ENCODE peak calls at places on chromosomes 11 and 22, in nine cellular contexts. H, G, W, F, N, A, L, M and Q are unnamed samples.

GRCh38 chr11:75428301-75428724 is 4.7 kb downstream of the KLHL35 start:
- DNase-seq in L (peak), M (peak), G (peak), H (peak), W (peak), N (peak), A (no peak), F (peak), Q (no peak)

GRCh38 chr11:119157088-119157487 is 8.2 kb downstream of the ABCG4 start:
- DNase-seq in F (no peak), L (no peak), N (no peak), W (no peak), A (no peak), G (no peak), H (no peak), M (no peak), Q (no peak)

GRCh38 chr11:2474059-2474901 is 29.5 kb downstream of the KCNQ1 start:
- DNase-seq in L (no peak), M (no peak), G (no peak), A (no peak), N (no peak), W (no peak), F (peak), H (no peak), Q (no peak)

GRCh38 chr22:23227380-23227779 is 47.1 kb downstream of the BCR start:
- DNase-seq in L (no peak), N (no peak), A (no peak), H (no peak), M (no peak), G (no peak), W (no peak), F (no peak), Q (no peak)

GRCh38 chr11:121452609-121453150 is at the start of gene SORL1-AS1:
- DNase-seq in G (no peak), H (no peak), N (no peak), F (no peak), W (no peak), A (peak), L (peak), M (no peak), Q (no peak)

GRCh38 chr11:104163100-104164027 is 583 bp downstream of the PDGFD start:
- DNase-seq in H (peak), W (peak), L (peak), N (peak), G (peak), M (peak), A (peak), F (no peak), Q (peak)

GRCh38 chr22:44634426-44635321 is 67.3 kb upstream of the PRR5 start:
- DNase-seq in G (no peak), A (no peak), M (no peak), W (no peak), L (no peak), H (no peak), F (no peak), N (no peak), Q (no peak)

GRCh38 chr11:120219935-120220746 is 9.3 kb downstream of the OAF start:
- DNase-seq in H (no peak), F (no peak), M (no peak), N (no peak), L (no peak), G (no peak), A (no peak), W (no peak), Q (no peak)

GRCh38 chr11:60953781-60954180 is 1.8 kb upstream of the SLC15A3 start:
- DNase-seq in N (peak), L (peak), F (no peak), G (no peak), H (peak), M (no peak), A (no peak), W (peak), Q (no peak)

GRCh38 chr22:48840112-48840949 is 987.3 kb downstream of the BRD1 start:
- DNase-seq in H (no peak), L (no peak), N (no peak), G (no peak), F (peak), W (no peak), M (no peak), A (no peak), Q (no peak)

GRCh38 chr11:32302826-32303225 is 132.5 kb downstream of the WT1 start:
- DNase-seq in H (no peak), W (no peak), A (no peak), G (no peak), N (no peak), L (no peak), M (no peak), F (no peak), Q (no peak)

DNA sequence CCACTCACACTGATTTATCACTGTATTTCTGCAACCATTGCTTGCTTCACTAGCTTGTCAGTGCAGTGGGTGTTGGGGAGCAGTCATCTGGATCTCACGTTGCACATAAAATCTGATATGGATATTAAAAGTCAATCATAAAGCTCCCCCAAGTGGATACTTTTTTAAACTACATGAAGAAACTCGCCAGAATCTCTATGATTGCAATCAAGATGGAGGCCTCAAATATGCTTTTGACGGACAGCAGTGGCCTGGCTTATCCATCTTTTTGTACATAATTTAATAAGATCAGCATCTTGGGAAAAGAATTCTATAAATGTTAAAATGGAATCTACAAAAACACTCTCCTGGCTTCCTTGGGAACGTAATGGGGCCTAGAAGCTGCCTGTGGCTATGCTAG is 137.7 kb downstream of the WT1 start:
- DNase-seq in A (peak), L (peak), N (peak), F (no peak), G (peak), H (peak), W (peak), M (no peak), Q (no peak)
- TF ChIP-seq CTCF in A (peak), L (peak), N (peak), F (peak), G (peak), H (peak), W (peak), M (no peak), Q (peak)

GRCh38 chr11:116840224-116840745 is 2.9 kb upstream of the APOA1 start:
- DNase-seq in H (peak), N (peak), F (no peak), G (peak), M (no peak), W (peak), A (no peak), L (peak), Q (no peak)
- TF ChIP-seq CTCF in H (peak), N (peak), F (peak), G (peak), M (no peak), W (peak), A (no peak), L (no peak), Q (no peak)

DNA sequence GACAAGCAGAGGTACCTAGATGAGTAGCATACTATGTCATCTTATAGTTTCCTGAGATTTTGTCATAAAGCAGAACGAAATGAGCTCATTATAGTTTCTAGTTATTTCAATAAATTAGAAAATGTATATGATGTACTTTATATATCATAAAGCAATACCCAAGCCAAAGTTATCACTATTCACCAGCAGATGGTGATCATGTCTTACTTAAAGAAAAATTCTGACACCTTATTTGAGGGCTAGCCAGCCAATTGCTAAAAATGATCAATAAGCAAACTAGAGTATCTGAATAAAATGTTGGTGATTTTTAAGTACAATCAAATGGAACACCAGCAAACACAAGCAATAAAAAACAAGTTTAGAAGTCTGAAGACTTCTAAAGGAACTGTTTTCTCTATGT is 44.1 kb downstream of the RSF1 start:
- DNase-seq in L (peak), F (no peak), H (peak), G (peak), M (no peak), A (no peak), W (peak), N (no peak), Q (no peak)
- TF ChIP-seq CTCF in L (peak), F (peak), H (peak), G (peak), M (no peak), A (peak), W (peak), N (peak), Q (no peak)

DNA sequence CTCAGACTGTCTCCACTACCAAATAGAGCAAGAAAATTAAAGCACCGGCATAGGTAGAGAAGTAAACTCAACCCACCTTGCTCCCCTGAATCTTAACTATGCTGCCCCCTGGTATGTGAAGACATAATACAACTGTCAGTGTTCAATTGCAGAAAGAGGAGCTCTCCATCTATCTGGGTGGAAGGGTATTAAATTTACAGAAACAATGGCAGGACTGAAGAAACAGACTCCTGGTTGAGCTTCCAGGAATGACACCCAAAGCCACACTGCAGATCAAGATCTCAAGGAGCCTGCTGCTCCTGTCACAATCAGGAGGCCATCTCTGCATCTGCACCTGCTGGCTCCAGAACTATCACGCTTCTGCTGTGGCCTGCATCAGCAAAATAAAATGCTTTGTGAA is 132.1 kb upstream of the BMAL1 start:
- DNase-seq in W (no peak), N (no peak), M (no peak), F (no peak), L (no peak), G (no peak), A (no peak), H (no peak), Q (no peak)
- TF ChIP-seq CTCF in W (no peak), N (no peak), M (no peak), F (no peak), L (no peak), G (no peak), A (no peak), H (no peak), Q (no peak)

GRCh38 chr11:130817608-130817944 is 98.7 kb downstream of the SNX19 start:
- DNase-seq in M (no peak), W (peak), F (no peak), H (peak), A (no peak), N (peak), L (peak), G (peak), Q (no peak)

GRCh38 chr11:130816941-130817607 is 99.2 kb downstream of the SNX19 start:
- DNase-seq in N (peak), G (no peak), F (no peak), A (no peak), M (no peak), W (no peak), L (no peak), H (no peak), Q (no peak)

GRCh38 chr11:130815074-130815802 is 101.0 kb downstream of the SNX19 start:
- DNase-seq in N (no peak), F (no peak), H (no peak), G (no peak), A (no peak), M (no peak), W (no peak), L (no peak), Q (no peak)

GRCh38 chr11:130815921-130816320 is 100.4 kb downstream of the SNX19 start:
- DNase-seq in N (no peak), A (no peak), G (no peak), H (no peak), M (no peak), L (no peak), W (no peak), F (no peak), Q (no peak)

DNA sequence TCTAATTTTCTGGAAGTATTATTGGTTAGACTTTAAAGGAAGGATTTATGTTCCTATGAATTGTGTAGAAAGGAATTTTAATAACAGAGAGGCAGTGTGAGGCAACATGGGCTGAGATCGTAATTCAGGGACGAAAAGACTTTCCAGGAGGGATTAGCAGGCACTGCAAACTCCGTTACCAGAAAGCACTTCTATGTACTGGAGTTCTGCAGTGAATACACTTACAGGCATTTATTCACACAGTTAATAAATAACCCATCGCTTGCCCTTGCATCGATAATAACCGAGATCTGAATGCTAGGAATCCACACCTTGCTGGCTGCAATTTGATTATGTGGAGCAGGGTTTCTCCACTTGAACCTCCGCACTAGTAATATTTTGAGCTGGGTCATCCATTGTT is 99.8 kb downstream of the SNX19 start:
- DNase-seq in M (no peak), A (no peak), H (no peak), F (no peak), L (no peak), W (no peak), G (no peak), N (peak), Q (no peak)
- TF ChIP-seq CTCF in M (no peak), A (no peak), H (no peak), F (no peak), L (no peak), W (no peak), G (no peak), N (no peak), Q (no peak)

GRCh38 chr11:66267379-66268209 is 845 bp upstream of the RAB1B start:
- DNase-seq in N (peak), L (peak), W (peak), M (peak), A (peak), H (peak), G (peak), F (peak), Q (peak)
- TF ChIP-seq CTCF in N (peak), L (peak), W (no peak), M (no peak), A (no peak), H (no peak), G (no peak), F (no peak), Q (no peak)